ENCODE peak calls at places on chromosomes 7 and 10, in six cellular contexts. O, D, B, Y, V and I are unnamed samples.

GRCh38 chr7:47666164-47666862 is 84.4 kb upstream of the TNS3 start:
- DNase-seq in O (peak; percentile 84), D (no peak), B (no peak), Y (peak; percentile 33), V (peak; percentile 69), I (no peak)

GRCh38 chr10:76025124-76025477 is 593.7 kb downstream of the LRMDA start:
- DNase-seq in O (no peak), D (no peak), B (no peak), Y (no peak), V (no peak), I (no peak)

GRCh38 chr7:97075928-97076327 is 41.6 kb upstream of the SDHAF3 start:
- DNase-seq in O (no peak), D (no peak), B (no peak), Y (no peak), V (no peak), I (no peak)

GRCh38 chr7:17090751-17091150 is 207.7 kb upstream of the AHR start:
- DNase-seq in O (peak; percentile 62), D (no peak), B (no peak), Y (peak; percentile 85), V (peak; percentile 36), I (peak; percentile 59)

GRCh38 chr7:105284014-105284413 is 104.7 kb downstream of the SRPK2 start:
- DNase-seq in O (no peak), D (no peak), B (no peak), Y (no peak), V (no peak), I (no peak)

GRCh38 chr10:53601260-53601875 is 828.8 kb upstream of the MBL2 start:
- DNase-seq in O (peak; percentile 59), D (no peak), B (peak; percentile 75), Y (peak; percentile 21), V (peak; percentile 8), I (no peak)

GRCh38 chr7:74627699-74628411 is 29.7 kb upstream of the GTF2I start:
- DNase-seq in O (peak; percentile 57), D (no peak), B (peak; percentile 72), Y (no peak), V (no peak), I (peak; percentile 69)

GRCh38 chr7:35007768-35008167 is 29.5 kb downstream of the DPY19L1 start:
- DNase-seq in O (peak; percentile 21), D (no peak), B (no peak), Y (no peak), V (no peak), I (no peak)

GRCh38 chr7:70316745-70317144 is 718.5 kb downstream of the AUTS2 start:
- DNase-seq in O (no peak), D (no peak), B (no peak), Y (no peak), V (no peak), I (no peak)

GRCh38 chr10:91389636-91390512 is 20.3 kb upstream of the HECTD2 start:
- DNase-seq in O (peak; percentile 82), D (no peak), B (peak; percentile 86), Y (peak; percentile 54), V (peak; percentile 38), I (no peak)

GRCh38 chr7:41501016-41501415 is 201.9 kb downstream of the INHBA start:
- DNase-seq in O (no peak), D (no peak), B (no peak), Y (no peak), V (no peak), I (no peak)

GRCh38 chr10:110399163-110400094 is 94.7 kb upstream of the SMNDC1 start:
- DNase-seq in O (peak; percentile 99), D (no peak), B (peak; percentile 70), Y (peak; percentile 97), V (peak; percentile 98), I (peak; percentile 77)

GRCh38 chr7:1823376-1824150 is 153.5 kb downstream of the ELFN1 start:
- DNase-seq in O (no peak), D (no peak), B (no peak), Y (no peak), V (no peak), I (no peak)

GRCh38 chr7:64951250-64951848 is 39.5 kb downstream of the ZNF117 start:
- DNase-seq in O (peak; percentile 76), D (no peak), B (peak; percentile 57), Y (peak; percentile 54), V (peak; percentile 44), I (peak; percentile 1)

GRCh38 chr10:2111936-2112335 is 374.6 kb upstream of the ADARB2 start:
- DNase-seq in O (peak; percentile 3), D (no peak), B (peak; percentile 36), Y (no peak), V (peak; percentile 6), I (no peak)

GRCh38 chr7:142420554-142421362 is 162.9 kb upstream of the PRSS58 start:
- DNase-seq in O (peak; percentile 65), D (no peak), B (peak; percentile 18), Y (peak; percentile 45), V (peak; percentile 43), I (no peak)

GRCh38 chr10:50968386-50969091 is 83.1 kb upstream of the A1CF start:
- DNase-seq in O (no peak), D (no peak), B (no peak), Y (no peak), V (no peak), I (no peak)

GRCh38 chr10:43136432-43136831 is 1.8 kb upstream of the CSGALNACT2 start:
- DNase-seq in O (no peak), D (no peak), B (no peak), Y (no peak), V (no peak), I (no peak)

GRCh38 chr10:43137701-43137970 is 609 bp upstream of the CSGALNACT2 start:
- DNase-seq in O (peak; percentile 50), D (no peak), B (peak; percentile 69), Y (peak; percentile 56), V (peak; percentile 46), I (peak; percentile 39)

GRCh38 chr10:43138757-43139241 is 554 bp downstream of the CSGALNACT2 start:
- DNase-seq in O (peak; percentile 46), D (no peak), B (no peak), Y (peak; percentile 53), V (peak; percentile 35), I (no peak)

GRCh38 chr10:43136995-43137700 is 1.1 kb upstream of the CSGALNACT2 start:
- DNase-seq in O (peak; percentile 24), D (no peak), B (no peak), Y (no peak), V (no peak), I (no peak)

DNA sequence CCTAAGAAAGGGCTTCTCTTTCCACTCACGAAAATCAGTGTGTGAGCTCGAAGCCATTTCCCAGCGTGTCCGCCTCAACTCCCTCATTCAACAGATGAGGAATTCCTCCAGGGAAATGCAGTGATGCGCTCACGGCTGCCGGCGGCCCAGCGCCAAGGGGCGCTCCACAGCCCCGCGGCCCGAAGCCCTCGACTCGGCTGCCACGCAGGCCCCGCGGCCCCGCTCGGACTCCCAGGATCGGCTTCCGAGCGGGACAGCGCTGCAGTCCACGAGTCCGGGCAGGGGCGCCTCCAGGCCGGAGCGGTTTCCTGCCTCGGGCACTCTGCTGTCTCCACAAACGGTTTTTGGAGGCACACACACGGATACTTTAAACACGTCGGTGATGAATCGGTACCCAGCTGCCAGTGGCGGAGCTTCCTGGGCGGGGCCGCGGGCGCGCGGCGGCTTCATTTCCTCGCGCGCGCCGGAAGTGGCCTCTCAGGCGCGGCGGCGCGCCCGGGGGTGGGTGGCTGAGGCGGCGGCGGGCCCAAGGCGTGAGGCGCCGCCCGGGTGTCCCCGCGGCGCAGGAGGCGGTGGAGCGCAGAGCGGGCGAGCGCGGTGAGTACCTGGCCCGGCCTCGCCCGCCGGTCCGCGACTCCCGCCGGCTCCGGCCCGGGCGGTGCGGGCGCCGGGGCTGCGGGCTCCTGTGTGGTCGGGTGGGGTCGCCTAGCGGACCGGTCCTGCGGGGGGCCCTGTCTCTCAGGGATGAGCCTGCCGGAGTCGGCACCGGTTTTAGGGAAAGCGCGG is at the start of gene CSGALNACT2:
- DNase-seq in O (peak; percentile 83), D (peak; percentile 79), B (peak; percentile 93), Y (peak; percentile 87), V (peak; percentile 75), I (peak; percentile 60)
- TF ChIP-seq CTCF in O (no peak), D (peak; percentile 25), B (peak; percentile 3), Y (peak; percentile 49), V (no peak), I (no peak)

GRCh38 chr10:98745645-98746044 is 298.9 kb upstream of the HPS1 start:
- DNase-seq in O (no peak), D (no peak), B (no peak), Y (no peak), V (no peak), I (no peak)
- TF ChIP-seq CTCF in O (no peak), D (no peak), B (no peak), Y (peak; percentile 14), V (no peak), I (no peak)

GRCh38 chr10:70694410-70695179 is 22.3 kb downstream of the ADAMTS14 start:
- DNase-seq in O (no peak), D (no peak), B (no peak), Y (peak; percentile 32), V (no peak), I (peak; percentile 80)

GRCh38 chr10:70693619-70694286 is 21.4 kb downstream of the ADAMTS14 start:
- DNase-seq in O (peak; percentile 27), D (no peak), B (peak; percentile 43), Y (peak; percentile 88), V (no peak), I (peak; percentile 95)

GRCh38 chr10:70699063-70699658 is 26.9 kb downstream of the ADAMTS14 start:
- DNase-seq in O (no peak), D (no peak), B (no peak), Y (no peak), V (no peak), I (no peak)

GRCh38 chr10:70692043-70692603 is 19.8 kb downstream of the ADAMTS14 start:
- DNase-seq in O (no peak), D (no peak), B (no peak), Y (no peak), V (no peak), I (no peak)

DNA sequence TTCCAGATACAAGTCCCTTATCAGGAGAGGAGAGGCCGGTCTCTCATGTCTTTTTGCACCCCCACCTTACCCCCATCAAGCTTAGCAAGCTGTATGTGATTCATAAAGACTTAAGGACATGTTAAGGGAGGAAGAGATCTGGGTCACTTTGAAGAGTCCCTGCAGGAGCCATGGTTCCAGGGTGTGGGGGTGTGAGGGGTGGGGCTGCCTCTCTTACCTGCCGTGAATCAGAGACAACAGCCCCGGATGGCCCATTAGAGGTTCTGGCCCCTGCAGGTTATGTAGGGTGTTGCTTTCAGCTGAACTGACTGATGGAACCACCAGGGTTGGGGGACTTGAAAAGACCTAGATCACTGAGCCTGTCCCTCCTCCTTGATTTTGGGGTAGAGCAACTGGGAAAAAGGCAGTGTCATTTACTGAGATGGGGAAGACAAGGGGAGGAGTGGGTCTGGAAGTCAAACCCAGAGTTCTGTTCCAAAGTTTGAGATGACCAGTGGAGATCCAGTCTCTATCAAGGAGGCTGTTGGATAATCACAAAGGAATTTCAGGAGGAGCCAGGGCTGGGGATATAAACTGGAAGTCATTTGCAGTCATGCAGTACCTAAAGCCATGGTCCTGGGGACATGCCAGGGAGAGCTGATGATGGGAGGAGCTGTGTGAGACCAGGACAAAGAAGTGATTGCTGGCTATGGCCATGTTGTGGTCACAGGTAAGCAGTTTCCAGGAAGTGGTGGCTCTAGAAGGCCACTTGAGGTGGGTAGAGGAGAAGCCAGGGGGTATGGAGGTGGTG is 23.1 kb downstream of the ADAMTS14 start:
- DNase-seq in O (no peak), D (no peak), B (no peak), Y (peak; percentile 16), V (no peak), I (no peak)
- TF ChIP-seq CTCF in O (no peak), D (no peak), B (no peak), Y (no peak), V (no peak), I (no peak)

DNA sequence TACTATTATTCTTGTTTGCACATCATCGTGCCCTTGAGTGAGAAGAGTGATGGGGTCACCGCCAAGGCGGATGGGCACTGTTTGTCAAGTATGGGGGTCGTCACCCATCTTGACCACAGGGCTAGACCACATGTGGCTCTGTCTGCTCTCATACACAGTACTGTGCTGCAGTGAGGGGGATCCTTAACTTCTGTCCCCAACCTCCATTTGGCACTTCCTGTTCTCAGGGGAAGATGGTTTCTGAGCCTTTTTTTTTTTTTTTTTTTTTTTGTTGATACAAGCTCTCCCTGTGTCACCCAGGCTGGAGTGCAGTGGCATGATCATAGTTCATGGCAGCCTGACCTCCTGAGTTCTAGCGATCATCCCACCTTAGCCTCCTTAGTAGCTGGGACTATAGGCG is 13.6 kb downstream of the WBP1L start:
- DNase-seq in O (no peak), D (no peak), B (no peak), Y (no peak), V (no peak), I (no peak)
- TF ChIP-seq CTCF in O (no peak), D (no peak), B (no peak), Y (no peak), V (no peak), I (no peak)